ENCODE peak calls at places on chromosomes 12 and 14, in ten cellular contexts. One of them, this sample, is unnamed.

GRCh38 chr12:5739862-5740370 is 205.1 kb downstream of the ANO2 start:
- DNase-seq in anterior cingulate cortex: no peak
- DNase-seq in bronchial epithelial cell: no peak
- DNase-seq in cardiac fibroblast: no peak
- DNase-seq in T-cell: no peak
- DNase-seq in pulmonary artery endothelial cell: no peak
- DNase-seq in DMS53: no peak
- DNase-seq in fibroblast of lung: no peak
- DNase-seq in NCI-H774: no peak
- DNase-seq in GM19239: no peak
- DNase-seq in this sample: no peak

GRCh38 chr14:81275995-81276698 is 55.4 kb upstream of the GTF2A1 start:
- DNase-seq in anterior cingulate cortex: no peak
- DNase-seq in bronchial epithelial cell: no peak
- DNase-seq in cardiac fibroblast: no peak
- DNase-seq in T-cell: no peak
- DNase-seq in pulmonary artery endothelial cell: no peak
- DNase-seq in DMS53: no peak
- DNase-seq in fibroblast of lung: no peak
- DNase-seq in NCI-H774: no peak
- DNase-seq in GM19239: no peak
- DNase-seq in this sample: no peak

GRCh38 chr12:53737494-53737808 is 10.2 kb upstream of the CALCOCO1 start:
- DNase-seq in anterior cingulate cortex: no peak
- DNase-seq in bronchial epithelial cell: no peak
- DNase-seq in cardiac fibroblast: no peak
- DNase-seq in T-cell: no peak
- DNase-seq in pulmonary artery endothelial cell: no peak
- DNase-seq in DMS53: no peak
- DNase-seq in fibroblast of lung: no peak
- DNase-seq in NCI-H774: no peak
- DNase-seq in GM19239: no peak
- DNase-seq in this sample: no peak

GRCh38 chr14:101243587-101244338 is 317.5 kb upstream of the DIO3 start:
- DNase-seq in anterior cingulate cortex: no peak
- DNase-seq in bronchial epithelial cell: no peak
- DNase-seq in cardiac fibroblast: no peak
- DNase-seq in T-cell: no peak
- DNase-seq in pulmonary artery endothelial cell: no peak
- DNase-seq in DMS53: no peak
- DNase-seq in fibroblast of lung: no peak
- DNase-seq in NCI-H774: no peak
- DNase-seq in GM19239: no peak
- DNase-seq in this sample: no peak

GRCh38 chr14:55845963-55846851 is 266.2 kb downstream of the KTN1 start:
- DNase-seq in anterior cingulate cortex: no peak
- DNase-seq in bronchial epithelial cell: peak
- DNase-seq in cardiac fibroblast: peak
- DNase-seq in T-cell: no peak
- DNase-seq in pulmonary artery endothelial cell: no peak
- DNase-seq in DMS53: no peak
- DNase-seq in fibroblast of lung: peak
- DNase-seq in NCI-H774: no peak
- DNase-seq in GM19239: no peak
- DNase-seq in this sample: no peak

GRCh38 chr14:72222046-72222445 is 289.8 kb downstream of the RGS6 start:
- DNase-seq in anterior cingulate cortex: no peak
- DNase-seq in bronchial epithelial cell: peak
- DNase-seq in cardiac fibroblast: no peak
- DNase-seq in T-cell: no peak
- DNase-seq in pulmonary artery endothelial cell: no peak
- DNase-seq in DMS53: no peak
- DNase-seq in fibroblast of lung: no peak
- DNase-seq in NCI-H774: no peak
- DNase-seq in GM19239: no peak
- DNase-seq in this sample: no peak

GRCh38 chr14:33163109-33163508 is 224.4 kb downstream of the NPAS3 start:
- DNase-seq in anterior cingulate cortex: no peak
- DNase-seq in bronchial epithelial cell: no peak
- DNase-seq in cardiac fibroblast: no peak
- DNase-seq in T-cell: no peak
- DNase-seq in pulmonary artery endothelial cell: no peak
- DNase-seq in DMS53: peak
- DNase-seq in fibroblast of lung: peak
- DNase-seq in NCI-H774: peak
- DNase-seq in GM19239: no peak
- DNase-seq in this sample: no peak

GRCh38 chr12:31524791-31525495 is 66.0 kb downstream of the DENND5B start:
- DNase-seq in anterior cingulate cortex: no peak
- DNase-seq in bronchial epithelial cell: peak
- DNase-seq in cardiac fibroblast: peak
- DNase-seq in T-cell: no peak
- DNase-seq in pulmonary artery endothelial cell: no peak
- DNase-seq in DMS53: peak
- DNase-seq in fibroblast of lung: peak
- DNase-seq in NCI-H774: no peak
- DNase-seq in GM19239: no peak
- DNase-seq in this sample: no peak

GRCh38 chr14:48323655-48324054 is 648.2 kb upstream of the MDGA2 start:
- DNase-seq in anterior cingulate cortex: no peak
- DNase-seq in bronchial epithelial cell: peak
- DNase-seq in cardiac fibroblast: no peak
- DNase-seq in T-cell: no peak
- DNase-seq in pulmonary artery endothelial cell: no peak
- DNase-seq in DMS53: no peak
- DNase-seq in fibroblast of lung: peak
- DNase-seq in NCI-H774: no peak
- DNase-seq in GM19239: no peak
- DNase-seq in this sample: no peak

This sample was measured in stimulated activated effector memory CD8-positive, alpha-beta T cell treated with anti-CD3 and anti-CD28 coated beads, Interleukin-12 subunit alpha, Interleukin-12 subunit beta, amount 100 ng/mL, for 72 hours.